ENCODE peak calls at places on chromosomes 5 and 9, in eight cellular contexts. One of them, this sample, is unnamed.

GRCh38 chr5:37892571-37892970 is 52.7 kb upstream of the GDNF start:
- DNase-seq in choroid plexus epithelial cell: no peak
- DNase-seq in stimulated activated CD4-positive, alpha-beta T cell treated with anti-CD3 and anti-CD28 coated beads, Interleukin-4, amount 100 ng/mL, for 1 hour: no peak
- DNase-seq in HT-29: no peak
- DNase-seq in EL: no peak
- DNase-seq in esophagus squamous epithelium: no peak
- DNase-seq in cardiac fibroblast: no peak
- DNase-seq in hepatocyte: peak; percentile 14
- DNase-seq in this sample: no peak

GRCh38 chr9:97640290-97640689 is 6.7 kb downstream of the NCBP1 start:
- DNase-seq in EL: no peak
- DNase-seq in HT-29: no peak
- DNase-seq in cardiac fibroblast: no peak
- DNase-seq in stimulated activated CD4-positive, alpha-beta T cell treated with anti-CD3 and anti-CD28 coated beads, Interleukin-4, amount 100 ng/mL, for 1 hour: no peak
- DNase-seq in esophagus squamous epithelium: no peak
- DNase-seq in choroid plexus epithelial cell: peak; percentile 48
- DNase-seq in hepatocyte: peak; percentile 25
- DNase-seq in this sample: no peak

GRCh38 chr5:168076561-168076991 is 214.9 kb upstream of the WWC1 start:
- DNase-seq in stimulated activated CD4-positive, alpha-beta T cell treated with anti-CD3 and anti-CD28 coated beads, Interleukin-4, amount 100 ng/mL, for 1 hour: no peak
- DNase-seq in cardiac fibroblast: peak; percentile 78
- DNase-seq in EL: peak; percentile 41
- DNase-seq in hepatocyte: peak; percentile 56
- DNase-seq in esophagus squamous epithelium: no peak
- DNase-seq in choroid plexus epithelial cell: peak; percentile 56
- DNase-seq in HT-29: peak; percentile 22
- DNase-seq in this sample: no peak

GRCh38 chr5:133285583-133286021 is 233.8 kb downstream of the HSPA4 start:
- DNase-seq in choroid plexus epithelial cell: peak; percentile 55
- DNase-seq in hepatocyte: no peak
- DNase-seq in HT-29: peak; percentile 26
- DNase-seq in esophagus squamous epithelium: no peak
- DNase-seq in stimulated activated CD4-positive, alpha-beta T cell treated with anti-CD3 and anti-CD28 coated beads, Interleukin-4, amount 100 ng/mL, for 1 hour: no peak
- DNase-seq in EL: peak; percentile 54
- DNase-seq in cardiac fibroblast: peak; percentile 37
- DNase-seq in this sample: no peak

GRCh38 chr9:133980864-133981588 is 11.1 kb downstream of the VAV2 start:
- DNase-seq in hepatocyte: no peak
- DNase-seq in EL: no peak
- DNase-seq in stimulated activated CD4-positive, alpha-beta T cell treated with anti-CD3 and anti-CD28 coated beads, Interleukin-4, amount 100 ng/mL, for 1 hour: no peak
- DNase-seq in cardiac fibroblast: no peak
- DNase-seq in HT-29: no peak
- DNase-seq in choroid plexus epithelial cell: no peak
- DNase-seq in esophagus squamous epithelium: no peak
- DNase-seq in this sample: no peak

GRCh38 chr5:14417232-14417730 is 164.3 kb upstream of the OTULINL start:
- DNase-seq in stimulated activated CD4-positive, alpha-beta T cell treated with anti-CD3 and anti-CD28 coated beads, Interleukin-4, amount 100 ng/mL, for 1 hour: no peak
- DNase-seq in HT-29: no peak
- DNase-seq in cardiac fibroblast: peak; percentile 72
- DNase-seq in esophagus squamous epithelium: no peak
- DNase-seq in EL: no peak
- DNase-seq in hepatocyte: no peak
- DNase-seq in choroid plexus epithelial cell: peak; percentile 90
- DNase-seq in this sample: no peak

GRCh38 chr5:145743396-145744061 is 91.6 kb downstream of the PRELID2 start:
- DNase-seq in cardiac fibroblast: no peak
- DNase-seq in choroid plexus epithelial cell: no peak
- DNase-seq in HT-29: no peak
- DNase-seq in EL: peak; percentile 8
- DNase-seq in esophagus squamous epithelium: no peak
- DNase-seq in hepatocyte: no peak
- DNase-seq in stimulated activated CD4-positive, alpha-beta T cell treated with anti-CD3 and anti-CD28 coated beads, Interleukin-4, amount 100 ng/mL, for 1 hour: no peak
- DNase-seq in this sample: no peak

GRCh38 chr9:124299519-124300090 is 41.9 kb downstream of the NEK6 start:
- DNase-seq in EL: no peak
- DNase-seq in HT-29: no peak
- DNase-seq in hepatocyte: no peak
- DNase-seq in choroid plexus epithelial cell: no peak
- DNase-seq in stimulated activated CD4-positive, alpha-beta T cell treated with anti-CD3 and anti-CD28 coated beads, Interleukin-4, amount 100 ng/mL, for 1 hour: no peak
- DNase-seq in cardiac fibroblast: peak; percentile 43
- DNase-seq in esophagus squamous epithelium: no peak
- DNase-seq in this sample: no peak

GRCh38 chr9:112605963-112606699 is 111.8 kb downstream of the INIP start:
- DNase-seq in EL: no peak
- DNase-seq in choroid plexus epithelial cell: no peak
- DNase-seq in stimulated activated CD4-positive, alpha-beta T cell treated with anti-CD3 and anti-CD28 coated beads, Interleukin-4, amount 100 ng/mL, for 1 hour: no peak
- DNase-seq in HT-29: no peak
- DNase-seq in hepatocyte: no peak
- DNase-seq in esophagus squamous epithelium: no peak
- DNase-seq in cardiac fibroblast: no peak
- DNase-seq in this sample: no peak

GRCh38 chr5:72005676-72006075 is 101.6 kb upstream of the MAP1B start:
- DNase-seq in choroid plexus epithelial cell: no peak
- DNase-seq in hepatocyte: no peak
- DNase-seq in EL: no peak
- DNase-seq in cardiac fibroblast: no peak
- DNase-seq in esophagus squamous epithelium: no peak
- DNase-seq in stimulated activated CD4-positive, alpha-beta T cell treated with anti-CD3 and anti-CD28 coated beads, Interleukin-4, amount 100 ng/mL, for 1 hour: no peak
- DNase-seq in HT-29: no peak
- DNase-seq in this sample: no peak

GRCh38 chr5:115561176-115561575 is 16.6 kb upstream of the FEM1C start:
- DNase-seq in HT-29: no peak
- DNase-seq in esophagus squamous epithelium: no peak
- DNase-seq in stimulated activated CD4-positive, alpha-beta T cell treated with anti-CD3 and anti-CD28 coated beads, Interleukin-4, amount 100 ng/mL, for 1 hour: no peak
- DNase-seq in cardiac fibroblast: no peak
- DNase-seq in choroid plexus epithelial cell: no peak
- DNase-seq in hepatocyte: no peak
- DNase-seq in EL: no peak
- DNase-seq in this sample: no peak

GRCh38 chr5:167653645-167654106 is 637.8 kb upstream of the WWC1 start:
- DNase-seq in stimulated activated CD4-positive, alpha-beta T cell treated with anti-CD3 and anti-CD28 coated beads, Interleukin-4, amount 100 ng/mL, for 1 hour: no peak
- DNase-seq in choroid plexus epithelial cell: peak; percentile 49
- DNase-seq in EL: peak; percentile 35
- DNase-seq in cardiac fibroblast: no peak
- DNase-seq in hepatocyte: no peak
- DNase-seq in esophagus squamous epithelium: no peak
- DNase-seq in HT-29: no peak
- DNase-seq in this sample: no peak

GRCh38 chr9:84296146-84296843 is 44.3 kb downstream of the SLC28A3 start:
- DNase-seq in EL: peak; percentile 82
- DNase-seq in stimulated activated CD4-positive, alpha-beta T cell treated with anti-CD3 and anti-CD28 coated beads, Interleukin-4, amount 100 ng/mL, for 1 hour: peak; percentile 54
- DNase-seq in hepatocyte: no peak
- DNase-seq in HT-29: no peak
- DNase-seq in choroid plexus epithelial cell: peak; percentile 81
- DNase-seq in esophagus squamous epithelium: no peak
- DNase-seq in cardiac fibroblast: peak; percentile 51
- DNase-seq in this sample: no peak

GRCh38 chr5:61603211-61603908 is 271.3 kb downstream of the ZSWIM6 start:
- DNase-seq in esophagus squamous epithelium: no peak
- DNase-seq in HT-29: peak; percentile 33
- DNase-seq in hepatocyte: no peak
- DNase-seq in stimulated activated CD4-positive, alpha-beta T cell treated with anti-CD3 and anti-CD28 coated beads, Interleukin-4, amount 100 ng/mL, for 1 hour: no peak
- DNase-seq in choroid plexus epithelial cell: peak; percentile 17
- DNase-seq in cardiac fibroblast: peak; percentile 30
- DNase-seq in EL: peak; percentile 26
- DNase-seq in this sample: no peak

GRCh38 chr5:174789596-174789995 is 65.2 kb downstream of the MSX2 start:
- DNase-seq in esophagus squamous epithelium: no peak
- DNase-seq in cardiac fibroblast: no peak
- DNase-seq in choroid plexus epithelial cell: no peak
- DNase-seq in HT-29: no peak
- DNase-seq in EL: no peak
- DNase-seq in stimulated activated CD4-positive, alpha-beta T cell treated with anti-CD3 and anti-CD28 coated beads, Interleukin-4, amount 100 ng/mL, for 1 hour: no peak
- DNase-seq in hepatocyte: no peak
- DNase-seq in this sample: no peak

GRCh38 chr9:114157516-114158176 is 2.3 kb downstream of the COL27A1 start:
- DNase-seq in choroid plexus epithelial cell: peak; percentile 18
- DNase-seq in stimulated activated CD4-positive, alpha-beta T cell treated with anti-CD3 and anti-CD28 coated beads, Interleukin-4, amount 100 ng/mL, for 1 hour: no peak
- DNase-seq in HT-29: no peak
- DNase-seq in esophagus squamous epithelium: no peak
- DNase-seq in hepatocyte: no peak
- DNase-seq in cardiac fibroblast: no peak
- DNase-seq in EL: peak; percentile 41
- DNase-seq in this sample: no peak

GRCh38 chr9:127104465-127105311 is 17.7 kb downstream of the ANGPTL2 start:
- DNase-seq in choroid plexus epithelial cell: no peak
- DNase-seq in cardiac fibroblast: peak; percentile 62
- DNase-seq in hepatocyte: no peak
- DNase-seq in stimulated activated CD4-positive, alpha-beta T cell treated with anti-CD3 and anti-CD28 coated beads, Interleukin-4, amount 100 ng/mL, for 1 hour: no peak
- DNase-seq in EL: no peak
- DNase-seq in HT-29: no peak
- DNase-seq in esophagus squamous epithelium: no peak
- DNase-seq in this sample: no peak

GRCh38 chr9:134882204-134882785 is 1.7 kb downstream of the FCN2 start:
- DNase-seq in EL: no peak
- DNase-seq in choroid plexus epithelial cell: no peak
- DNase-seq in hepatocyte: no peak
- DNase-seq in cardiac fibroblast: no peak
- DNase-seq in HT-29: no peak
- DNase-seq in stimulated activated CD4-positive, alpha-beta T cell treated with anti-CD3 and anti-CD28 coated beads, Interleukin-4, amount 100 ng/mL, for 1 hour: no peak
- DNase-seq in esophagus squamous epithelium: no peak
- DNase-seq in this sample: no peak

GRCh38 chr5:61519728-61520277 is 187.7 kb downstream of the ZSWIM6 start:
- DNase-seq in EL: no peak
- DNase-seq in choroid plexus epithelial cell: peak; percentile 23
- DNase-seq in HT-29: no peak
- DNase-seq in esophagus squamous epithelium: no peak
- DNase-seq in hepatocyte: no peak
- DNase-seq in stimulated activated CD4-positive, alpha-beta T cell treated with anti-CD3 and anti-CD28 coated beads, Interleukin-4, amount 100 ng/mL, for 1 hour: no peak
- DNase-seq in cardiac fibroblast: peak; percentile 1
- DNase-seq in this sample: no peak

GRCh38 chr5:76542887-76543690 is 80.1 kb downstream of the F2RL2 start:
- DNase-seq in esophagus squamous epithelium: no peak
- DNase-seq in HT-29: no peak
- DNase-seq in stimulated activated CD4-positive, alpha-beta T cell treated with anti-CD3 and anti-CD28 coated beads, Interleukin-4, amount 100 ng/mL, for 1 hour: peak; percentile 49
- DNase-seq in EL: no peak
- DNase-seq in cardiac fibroblast: no peak
- DNase-seq in hepatocyte: peak; percentile 19
- DNase-seq in choroid plexus epithelial cell: peak; percentile 84
- DNase-seq in this sample: peak; percentile 43

GRCh38 chr5:5665225-5666075 is 243.0 kb downstream of the ICE1 start:
- DNase-seq in HT-29: no peak
- DNase-seq in choroid plexus epithelial cell: peak; percentile 23
- DNase-seq in EL: no peak
- DNase-seq in cardiac fibroblast: peak; percentile 5
- DNase-seq in hepatocyte: no peak
- DNase-seq in stimulated activated CD4-positive, alpha-beta T cell treated with anti-CD3 and anti-CD28 coated beads, Interleukin-4, amount 100 ng/mL, for 1 hour: no peak
- DNase-seq in esophagus squamous epithelium: no peak
- DNase-seq in this sample: no peak

GRCh38 chr5:163916376-163916775 is 411.0 kb downstream of the MAT2B start:
- DNase-seq in hepatocyte: no peak
- DNase-seq in HT-29: no peak
- DNase-seq in choroid plexus epithelial cell: peak; percentile 87
- DNase-seq in EL: no peak
- DNase-seq in esophagus squamous epithelium: no peak
- DNase-seq in stimulated activated CD4-positive, alpha-beta T cell treated with anti-CD3 and anti-CD28 coated beads, Interleukin-4, amount 100 ng/mL, for 1 hour: no peak
- DNase-seq in cardiac fibroblast: peak; percentile 29
- DNase-seq in this sample: no peak

GRCh38 chr5:82335807-82336206 is 57.7 kb upstream of the RPS23 start:
- DNase-seq in choroid plexus epithelial cell: no peak
- DNase-seq in stimulated activated CD4-positive, alpha-beta T cell treated with anti-CD3 and anti-CD28 coated beads, Interleukin-4, amount 100 ng/mL, for 1 hour: no peak
- DNase-seq in EL: peak; percentile 48
- DNase-seq in esophagus squamous epithelium: no peak
- DNase-seq in cardiac fibroblast: no peak
- DNase-seq in HT-29: no peak
- DNase-seq in hepatocyte: no peak
- DNase-seq in this sample: no peak

GRCh38 chr5:157303667-157304327 is 37.9 kb downstream of the CYFIP2 start:
- DNase-seq in stimulated activated CD4-positive, alpha-beta T cell treated with anti-CD3 and anti-CD28 coated beads, Interleukin-4, amount 100 ng/mL, for 1 hour: peak; percentile 52
- DNase-seq in hepatocyte: no peak
- DNase-seq in cardiac fibroblast: no peak
- DNase-seq in choroid plexus epithelial cell: no peak
- DNase-seq in esophagus squamous epithelium: no peak
- DNase-seq in EL: no peak
- DNase-seq in HT-29: no peak
- DNase-seq in this sample: no peak

GRCh38 chr5:181181650-181182565 is 23.1 kb downstream of the TRIM7 start:
- DNase-seq in cardiac fibroblast: peak; percentile 84
- DNase-seq in hepatocyte: peak; percentile 80
- DNase-seq in stimulated activated CD4-positive, alpha-beta T cell treated with anti-CD3 and anti-CD28 coated beads, Interleukin-4, amount 100 ng/mL, for 1 hour: peak; percentile 46
- DNase-seq in HT-29: peak; percentile 83
- DNase-seq in esophagus squamous epithelium: no peak
- DNase-seq in choroid plexus epithelial cell: peak; percentile 83
- DNase-seq in EL: peak; percentile 70
- DNase-seq in this sample: no peak

GRCh38 chr5:90488791-90489190 is 14.1 kb downstream of the POLR3G start:
- DNase-seq in EL: peak; percentile 85
- DNase-seq in hepatocyte: no peak
- DNase-seq in HT-29: peak; percentile 4
- DNase-seq in choroid plexus epithelial cell: peak; percentile 50
- DNase-seq in cardiac fibroblast: no peak
- DNase-seq in stimulated activated CD4-positive, alpha-beta T cell treated with anti-CD3 and anti-CD28 coated beads, Interleukin-4, amount 100 ng/mL, for 1 hour: no peak
- DNase-seq in esophagus squamous epithelium: no peak
- DNase-seq in this sample: no peak

GRCh38 chr5:126471875-126472537 is 48.8 kb downstream of the GRAMD2B start:
- DNase-seq in EL: peak; percentile 87
- DNase-seq in cardiac fibroblast: peak; percentile 33
- DNase-seq in choroid plexus epithelial cell: peak; percentile 91
- DNase-seq in stimulated activated CD4-positive, alpha-beta T cell treated with anti-CD3 and anti-CD28 coated beads, Interleukin-4, amount 100 ng/mL, for 1 hour: no peak
- DNase-seq in esophagus squamous epithelium: no peak
- DNase-seq in hepatocyte: peak; percentile 44
- DNase-seq in HT-29: no peak
- DNase-seq in this sample: no peak

GRCh38 chr5:173795601-173796000 is 92.5 kb upstream of the CPEB4 start:
- DNase-seq in cardiac fibroblast: no peak
- DNase-seq in esophagus squamous epithelium: no peak
- DNase-seq in HT-29: peak; percentile 83
- DNase-seq in EL: no peak
- DNase-seq in hepatocyte: peak; percentile 20
- DNase-seq in stimulated activated CD4-positive, alpha-beta T cell treated with anti-CD3 and anti-CD28 coated beads, Interleukin-4, amount 100 ng/mL, for 1 hour: no peak
- DNase-seq in choroid plexus epithelial cell: no peak
- DNase-seq in this sample: no peak

GRCh38 chr9:4904322-4905134 is 80.5 kb upstream of the JAK2 start:
- DNase-seq in choroid plexus epithelial cell: peak; percentile 71
- DNase-seq in esophagus squamous epithelium: no peak
- DNase-seq in hepatocyte: no peak
- DNase-seq in EL: peak; percentile 67
- DNase-seq in stimulated activated CD4-positive, alpha-beta T cell treated with anti-CD3 and anti-CD28 coated beads, Interleukin-4, amount 100 ng/mL, for 1 hour: no peak
- DNase-seq in cardiac fibroblast: peak; percentile 56
- DNase-seq in HT-29: peak; percentile 22
- DNase-seq in this sample: no peak

GRCh38 chr5:28580616-28581015 is 1542.2 kb upstream of the CDH9 start:
- DNase-seq in esophagus squamous epithelium: no peak
- DNase-seq in EL: no peak
- DNase-seq in hepatocyte: no peak
- DNase-seq in stimulated activated CD4-positive, alpha-beta T cell treated with anti-CD3 and anti-CD28 coated beads, Interleukin-4, amount 100 ng/mL, for 1 hour: no peak
- DNase-seq in choroid plexus epithelial cell: peak; percentile 91
- DNase-seq in HT-29: no peak
- DNase-seq in cardiac fibroblast: peak; percentile 57
- DNase-seq in this sample: no peak

GRCh38 chr9:13576101-13576500 is 296.6 kb upstream of the MPDZ start:
- DNase-seq in EL: no peak
- DNase-seq in choroid plexus epithelial cell: no peak
- DNase-seq in stimulated activated CD4-positive, alpha-beta T cell treated with anti-CD3 and anti-CD28 coated beads, Interleukin-4, amount 100 ng/mL, for 1 hour: no peak
- DNase-seq in hepatocyte: no peak
- DNase-seq in HT-29: no peak
- DNase-seq in esophagus squamous epithelium: no peak
- DNase-seq in cardiac fibroblast: peak; percentile 54
- DNase-seq in this sample: no peak

GRCh38 chr9:129486496-129487306 is 134.2 kb downstream of the C9orf50 start:
- DNase-seq in hepatocyte: no peak
- DNase-seq in HT-29: no peak
- DNase-seq in esophagus squamous epithelium: no peak
- DNase-seq in stimulated activated CD4-positive, alpha-beta T cell treated with anti-CD3 and anti-CD28 coated beads, Interleukin-4, amount 100 ng/mL, for 1 hour: no peak
- DNase-seq in EL: peak; percentile 86
- DNase-seq in cardiac fibroblast: peak; percentile 82
- DNase-seq in choroid plexus epithelial cell: peak; percentile 46
- DNase-seq in this sample: no peak

GRCh38 chr5:137734962-137735530 is 843 bp downstream of the KLHL3 start:
- DNase-seq in EL: peak; percentile 40
- DNase-seq in choroid plexus epithelial cell: peak; percentile 52
- DNase-seq in esophagus squamous epithelium: no peak
- DNase-seq in HT-29: peak; percentile 55
- DNase-seq in cardiac fibroblast: peak; percentile 71
- DNase-seq in stimulated activated CD4-positive, alpha-beta T cell treated with anti-CD3 and anti-CD28 coated beads, Interleukin-4, amount 100 ng/mL, for 1 hour: peak; percentile 18
- DNase-seq in hepatocyte: peak; percentile 44
- DNase-seq in this sample: no peak

GRCh38 chr9:137273616-137274320 is 3.8 kb upstream of the TOR4A start:
- DNase-seq in hepatocyte: no peak
- DNase-seq in HT-29: no peak
- DNase-seq in esophagus squamous epithelium: no peak
- DNase-seq in choroid plexus epithelial cell: no peak
- DNase-seq in cardiac fibroblast: no peak
- DNase-seq in stimulated activated CD4-positive, alpha-beta T cell treated with anti-CD3 and anti-CD28 coated beads, Interleukin-4, amount 100 ng/mL, for 1 hour: no peak
- DNase-seq in EL: no peak
- DNase-seq in this sample: no peak